ENCODE peak calls at places on chromosomes 2 and 18, in six cellular contexts. O, U, H, F, S and G are unnamed samples.

GRCh38 chr2:96899084-96899735 is 29.3 kb upstream of the SEMA4C start:
- DNase-seq in O (no peak), H (peak), F (no peak), U (no peak), S (no peak), G (no peak)

GRCh38 chr2:23375448-23375847 is 9.5 kb upstream of the KLHL29 start:
- DNase-seq in U (no peak), H (peak), O (no peak), F (peak), S (no peak), G (peak)

GRCh38 chr2:130382313-130382917 is 26.6 kb downstream of the PTPN18 start:
- DNase-seq in U (no peak), F (no peak), S (no peak), H (no peak), O (no peak), G (no peak)

GRCh38 chr2:30266051-30266621 is 34.8 kb downstream of the LBH start:
- DNase-seq in S (peak), O (no peak), U (no peak), H (no peak), F (no peak), G (no peak)

GRCh38 chr2:45688479-45689298 is 37.2 kb downstream of the PRKCE start:
- DNase-seq in F (no peak), O (no peak), H (peak), U (no peak), S (no peak), G (no peak)

GRCh38 chr18:25047421-25047820 is 304.5 kb downstream of the ZNF521 start:
- DNase-seq in S (no peak), O (no peak), H (no peak), F (no peak), U (no peak), G (no peak)

GRCh38 chr2:84212611-84213314 is 246.3 kb downstream of the SUCLG1 start:
- DNase-seq in S (no peak), H (no peak), U (no peak), O (no peak), F (no peak), G (no peak)

GRCh38 chr2:148298201-148298600 is 277.3 kb downstream of the MBD5 start:
- DNase-seq in F (no peak), U (no peak), O (no peak), H (peak), S (no peak), G (no peak)

GRCh38 chr2:42905341-42906114 is 113.1 kb upstream of the HAAO start:
- DNase-seq in U (no peak), H (no peak), O (no peak), S (peak), F (peak), G (no peak)

GRCh38 chr2:239879423-239880084 is 145.6 kb downstream of the NDUFA10 start:
- DNase-seq in H (no peak), O (no peak), U (no peak), F (no peak), S (no peak), G (no peak)

GRCh38 chr2:190717764-190718651 is 69.1 kb downstream of the NAB1 start:
- DNase-seq in H (no peak), F (no peak), U (no peak), S (no peak), O (no peak), G (peak)

GRCh38 chr2:112001942-112002341 is 53.1 kb upstream of the TMEM87B start:
- DNase-seq in S (no peak), O (no peak), U (no peak), F (no peak), H (no peak), G (no peak)

GRCh38 chr2:85846411-85846810 is 42.4 kb downstream of the ST3GAL5 start:
- DNase-seq in S (peak), H (peak), U (no peak), F (no peak), O (no peak), G (peak)

GRCh38 chr18:47113796-47114540 is 36.3 kb downstream of the HDHD2 start:
- DNase-seq in O (no peak), S (no peak), U (no peak), H (peak), F (peak), G (no peak)

GRCh38 chr18:21051615-21052014 is 60.0 kb downstream of the ROCK1 start:
- DNase-seq in H (no peak), O (no peak), F (no peak), S (no peak), U (no peak), G (no peak)

GRCh38 chr2:120620025-120620793 is 115.5 kb upstream of the GLI2 start:
- DNase-seq in H (peak), U (no peak), O (no peak), S (peak), F (no peak), G (peak)

GRCh38 chr2:201517094-201517493 is 65.6 kb downstream of the STRADB start:
- DNase-seq in O (no peak), F (peak), U (no peak), S (no peak), H (peak), G (peak)

GRCh38 chr2:69298862-69299261 is 88.2 kb downstream of the GFPT1 start:
- DNase-seq in O (no peak), F (no peak), H (peak), S (peak), U (no peak), G (no peak)

GRCh38 chr2:68974251-68974650 is at the start of gene GKN1:
- DNase-seq in U (no peak), S (peak), O (no peak), F (no peak), H (peak), G (no peak)

GRCh38 chr2:218216336-218216673 is 684 bp upstream of the ARPC2 start:
- DNase-seq in S (no peak), F (no peak), H (no peak), O (no peak), U (no peak), G (peak)

GRCh38 chr2:157840568-157841156 is 35.5 kb downstream of the ACVR1 start:
- DNase-seq in S (no peak), H (peak), F (no peak), U (no peak), O (no peak), G (no peak)

GRCh38 chr18:23970161-23971153 is 44.1 kb upstream of the TTC39C start:
- DNase-seq in O (no peak), U (no peak), S (no peak), H (no peak), F (no peak), G (peak)

GRCh38 chr2:88055049-88055435 is 541 bp downstream of the KRCC1 start:
- DNase-seq in H (peak), F (peak), S (peak), U (no peak), O (no peak), G (peak)

GRCh38 chr2:111246620-111247061 is 125.9 kb downstream of the BCL2L11 start:
- DNase-seq in F (no peak), S (no peak), O (no peak), H (peak), U (no peak), G (peak)

GRCh38 chr18:13147146-13147545 is 71.4 kb upstream of the LDLRAD4 start:
- DNase-seq in H (no peak), O (no peak), F (no peak), U (no peak), S (no peak), G (no peak)

GRCh38 chr18:54119524-54120019 is 104.9 kb downstream of the MBD2 start:
- DNase-seq in F (peak), U (peak), H (peak), O (no peak), S (peak), G (peak)

GRCh38 chr2:182867411-182868048 is 1.1 kb upstream of the FRZB start:
- DNase-seq in H (no peak), U (peak), F (peak), S (no peak), O (no peak), G (no peak)

GRCh38 chr2:74499269-74499939 is at the start of gene LBX2:
- DNase-seq in S (peak), H (no peak), U (no peak), O (no peak), F (no peak), G (no peak)

GRCh38 chr2:31828891-31829290 is 181.9 kb downstream of the MEMO1 start:
- DNase-seq in O (no peak), H (peak), F (no peak), S (no peak), U (no peak), G (no peak)

GRCh38 chr18:61748024-61748423 is 144.8 kb downstream of the RNF152 start:
- DNase-seq in O (no peak), H (no peak), S (no peak), U (no peak), F (no peak), G (no peak)

GRCh38 chr18:25283769-25284168 is 68.2 kb downstream of the ZNF521 start:
- DNase-seq in F (no peak), U (no peak), H (no peak), S (no peak), O (no peak), G (no peak)

GRCh38 chr2:103144837-103145236 is 383.0 kb downstream of the TMEM182 start:
- DNase-seq in O (no peak), S (no peak), F (no peak), H (no peak), U (no peak), G (no peak)

GRCh38 chr2:28394997-28395333 is 2.3 kb downstream of the FOSL2 start:
- DNase-seq in F (no peak), O (no peak), H (no peak), U (no peak), S (no peak), G (no peak)

GRCh38 chr2:28392297-28393114 is at the start of gene FOSL2:
- DNase-seq in S (peak), F (peak), O (peak), H (peak), U (peak), G (peak)

GRCh38 chr2:28393115-28393836 is 618 bp downstream of the FOSL2 start:
- DNase-seq in O (no peak), U (no peak), H (peak), S (peak), F (peak), G (no peak)

GRCh38 chr2:28395334-28396061 is 2.8 kb downstream of the FOSL2 start:
- DNase-seq in F (no peak), U (no peak), S (peak), O (no peak), H (peak), G (peak)

GRCh38 chr2:28394331-28394877 is 1.7 kb downstream of the FOSL2 start:
- DNase-seq in H (peak), U (no peak), S (peak), F (no peak), O (no peak), G (no peak)
- H3K4me3 ChIP-seq in H (peak), U (peak), S (peak), F (no peak), O (peak), G (peak)

GRCh38 chr2:27356382-27357181 is at the start of gene GTF3C2:
- DNase-seq in S (peak), U (peak), O (peak), F (peak), H (peak), G (peak)
- H2BK5ac ChIP-seq in S (peak), U (peak), O (peak), F (peak), H (peak), G (peak)

DNA sequence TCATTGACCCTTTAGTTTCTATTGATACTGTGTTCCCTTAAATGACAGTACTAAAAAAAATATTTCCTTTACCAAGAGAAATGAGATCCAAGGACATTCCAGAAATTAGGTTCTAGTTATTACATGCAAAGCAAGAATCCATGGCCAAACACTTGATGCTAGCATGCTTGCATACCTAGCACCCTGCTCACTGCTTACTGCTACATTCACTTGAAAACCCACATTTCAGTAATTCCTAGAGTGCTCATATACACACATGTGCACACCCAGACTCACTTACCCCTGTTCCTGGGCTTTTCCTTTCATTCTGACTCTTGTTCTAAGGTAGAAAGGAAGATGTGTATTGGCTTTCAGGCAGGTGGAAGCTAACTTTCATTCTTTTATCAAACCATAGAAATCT is 395.9 kb downstream of the THSD7B start:
- DNase-seq in O (no peak), H (no peak), S (no peak), F (no peak), U (no peak), G (peak)
- H3K18ac ChIP-seq in O (no peak), H (no peak), S (no peak), F (no peak), U (no peak), G (no peak)

DNA sequence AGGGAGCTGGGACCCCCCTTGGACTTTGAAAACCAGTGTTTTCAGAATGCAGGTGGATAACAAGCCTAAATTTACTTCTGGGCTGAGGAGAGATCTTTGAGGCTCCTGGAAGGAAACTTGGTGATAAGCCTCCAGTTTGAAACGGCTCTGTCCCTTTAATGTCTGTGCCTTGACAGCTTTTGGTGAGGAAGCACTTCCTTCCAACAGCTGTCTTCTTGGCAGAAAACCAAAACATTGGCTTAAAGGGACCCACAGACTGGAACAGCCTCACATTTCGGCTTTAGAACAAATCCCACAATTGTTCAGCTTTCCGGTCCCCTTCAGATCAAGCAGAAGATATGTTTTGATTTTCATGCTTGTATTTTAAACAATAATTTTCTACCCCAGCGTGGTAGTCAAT is 3.6 kb downstream of the MYCN start:
- DNase-seq in U (no peak), H (no peak), F (no peak), S (peak), O (no peak), G (peak)
- H3K4me3 ChIP-seq in U (peak), H (no peak), F (peak), S (no peak), O (peak), G (peak)

GRCh38 chr2:199470672-199471442 is 13.1 kb upstream of the SATB2 start:
- DNase-seq in O (no peak), S (no peak), U (peak), F (no peak), H (no peak), G (no peak)
- H2BK5ac ChIP-seq in O (no peak), S (no peak), U (no peak), F (no peak), H (no peak), G (no peak)